ENCODE peak calls at places on chromosome 2, in eight cellular contexts. N, S, T, A, G, K, L and R are unnamed samples.

GRCh38 chr2:105187531-105187930 is 54.0 kb upstream of the GPR45 start:
- DNase-seq in N (no peak), S (no peak), T (no peak), A (no peak), G (peak), K (no peak), L (no peak), R (no peak)

GRCh38 chr2:56009758-56010534 is 86.4 kb upstream of the EFEMP1 start:
- DNase-seq in N (no peak), S (no peak), T (no peak), A (no peak), G (peak), K (no peak), L (no peak), R (no peak)

GRCh38 chr2:16487686-16488085 is 177.9 kb downstream of the CYRIA start:
- DNase-seq in N (no peak), S (peak), T (no peak), A (no peak), G (no peak), K (no peak), L (no peak), R (no peak)

GRCh38 chr2:143451622-143452021 is 322.4 kb downstream of the ARHGAP15 start:
- DNase-seq in N (peak), S (no peak), T (no peak), A (no peak), G (peak), K (no peak), L (no peak), R (no peak)

GRCh38 chr2:102126169-102126568 is 16.4 kb upstream of the IL1R1 start:
- DNase-seq in N (no peak), S (no peak), T (no peak), A (no peak), G (peak), K (no peak), L (no peak), R (no peak)

GRCh38 chr2:204638795-204639194 is 93.5 kb downstream of the PARD3B start:
- DNase-seq in N (no peak), S (no peak), T (no peak), A (no peak), G (no peak), K (no peak), L (no peak), R (no peak)

GRCh38 chr2:186516396-186516795 is 30.3 kb downstream of the ZC3H15 start:
- DNase-seq in N (no peak), S (no peak), T (no peak), A (no peak), G (no peak), K (no peak), L (no peak), R (no peak)

GRCh38 chr2:120399889-120400240 is 53.9 kb downstream of the INHBB start:
- DNase-seq in N (no peak), S (no peak), T (no peak), A (no peak), G (no peak), K (no peak), L (no peak), R (no peak)

GRCh38 chr2:18835787-18836186 is 246.4 kb upstream of the NT5C1B start:
- DNase-seq in N (no peak), S (no peak), T (no peak), A (no peak), G (no peak), K (no peak), L (no peak), R (no peak)

GRCh38 chr2:126627623-126628022 is 28.3 kb upstream of the GYPC start:
- DNase-seq in N (no peak), S (no peak), T (no peak), A (no peak), G (no peak), K (no peak), L (no peak), R (no peak)

GRCh38 chr2:26720322-26721166 is 28.0 kb downstream of the KCNK3 start:
- DNase-seq in N (peak), S (peak), T (peak), A (no peak), G (peak), K (no peak), L (peak), R (peak)